ENCODE peak calls at places on chromosomes 1 and 21, in five cellular contexts. Q is Kasumi-1, Y is T-helper 1 cell, H is fibroblast of lung, F is tibial artery. X is an unnamed sample.

GRCh38 chr1:22275626-22276395 is 132.9 kb upstream of the WNT4 start:
- DNase-seq in F (no peak), Q (peak), Y (no peak), H (peak), X (no peak)

GRCh38 chr1:31937300-31938183 is 626 bp downstream of the PTP4A2 start:
- DNase-seq in F (peak), H (peak), Q (peak), Y (peak), X (peak)

GRCh38 chr1:31591425-31592093 is 15.2 kb downstream of the TINAGL1 start:
- DNase-seq in F (no peak), Q (no peak), Y (no peak), H (peak), X (peak)

GRCh38 chr21:29196664-29197052 is 66.2 kb downstream of the MAP3K7CL start:
- DNase-seq in Q (no peak), F (no peak), Y (no peak), H (no peak), X (no peak)

GRCh38 chr1:207336559-207337467 is 15.3 kb downstream of the CD55 start:
- DNase-seq in F (no peak), Y (no peak), H (peak), Q (no peak), X (no peak)

GRCh38 chr1:40860706-40861226 is 1.4 kb downstream of the CITED4 start:
- DNase-seq in Y (no peak), F (no peak), Q (peak), H (no peak), X (no peak)

GRCh38 chr1:225694151-225694603 is 41.3 kb upstream of the ENAH start:
- DNase-seq in F (peak), H (peak), Y (no peak), Q (no peak), X (no peak)

GRCh38 chr1:51877434-51878306 is 857 bp downstream of the NRDC start:
- DNase-seq in F (no peak), H (peak), Y (no peak), Q (peak), X (no peak)

GRCh38 chr1:229828461-229828860 is 202.4 kb downstream of the URB2 start:
- DNase-seq in Q (no peak), H (no peak), Y (no peak), F (no peak), X (no peak)

GRCh38 chr1:115291731-115292130 is 46.3 kb downstream of the NGF start:
- DNase-seq in F (no peak), Y (no peak), Q (no peak), H (peak), X (no peak)

GRCh38 chr1:111988377-111988742 is 1.1 kb downstream of the KCND3 start:
- DNase-seq in H (no peak), Y (no peak), Q (no peak), F (no peak), X (no peak)

GRCh38 chr1:38464071-38464661 is 395.4 kb downstream of the RRAGC start:
- DNase-seq in Y (no peak), H (no peak), F (no peak), Q (no peak), X (no peak)

GRCh38 chr1:155968670-155969069 is 9.7 kb downstream of the ARHGEF2 start:
- DNase-seq in H (peak), F (no peak), Q (no peak), Y (no peak), X (no peak)

GRCh38 chr1:67586596-67586995 is 98.4 kb upstream of the GADD45A start:
- DNase-seq in Y (no peak), H (peak), Q (no peak), F (peak), X (no peak)

GRCh38 chr1:24266398-24266941 is 52.7 kb upstream of the GRHL3 start:
- DNase-seq in F (no peak), Y (no peak), H (peak), Q (no peak), X (peak)

GRCh38 chr1:57553666-57554065 is 129.8 kb upstream of the DAB1 start:
- DNase-seq in Y (no peak), Q (no peak), F (no peak), H (no peak), X (no peak)

GRCh38 chr1:97073936-97074335 is 352.4 kb downstream of the PTBP2 start:
- DNase-seq in Y (no peak), H (peak), Q (no peak), F (no peak), X (no peak)

GRCh38 chr1:162302246-162302645 is 74.4 kb downstream of the SPATA46 start:
- DNase-seq in Y (no peak), Q (no peak), H (peak), F (no peak), X (no peak)

GRCh38 chr1:91502882-91503184 is 2.2 kb downstream of the CDC7 start:
- DNase-seq in H (peak), Q (peak), F (no peak), Y (no peak), X (no peak)

X was measured in RWPE2.